ENCODE peak calls at places on chromosomes 4 and X, in nine cellular contexts. E is cardiac muscle cell; Y is hepatocyte; T is testis; C is dorsolateral prefrontal cortex; G is A673; J is psoas muscle; I is SK-N-SH; F is CD8-positive, alpha-beta T cell. N is an unnamed sample. For H3K27me3, the result is how much of the 10 kb centered on the place peaks cover.

GRCh38 chrX:98654565-98654964 is 1755.5 kb downstream of the PCDH19 start:
- DNase-seq in F (no peak), J (no peak), T (no peak), G (no peak), Y (no peak), C (no peak), E (no peak), I (no peak), N (no peak)

GRCh38 chr4:104643805-104644204 is 149.1 kb upstream of the CXXC4 start:
- DNase-seq in Y (no peak), C (no peak), J (no peak), F (no peak), G (no peak), I (no peak), E (no peak), T (no peak), N (no peak)

GRCh38 chr4:22504931-22505330 is 10.9 kb downstream of the ADGRA3 start:
- DNase-seq in I (no peak), F (no peak), T (no peak), E (no peak), Y (no peak), C (no peak), G (no peak), J (no peak), N (no peak)

GRCh38 chr4:79281577-79282359 is 44.1 kb downstream of the NAA11 start:
- DNase-seq in C (no peak), G (no peak), E (no peak), F (no peak), J (no peak), Y (no peak), T (no peak), I (peak), N (no peak)

GRCh38 chrX:82666355-82666754 is 841.7 kb upstream of the POU3F4 start:
- DNase-seq in C (no peak), J (no peak), G (no peak), E (no peak), I (no peak), Y (no peak), F (no peak), T (no peak), N (no peak)

GRCh38 chr4:55312491-55313101 is 33.4 kb upstream of the SRD5A3 start:
- DNase-seq in F (no peak), T (peak), G (peak), C (no peak), J (no peak), E (peak), Y (peak), I (peak), N (no peak)

GRCh38 chr4:142656178-142656577 is 189.9 kb downstream of the INPP4B start:
- DNase-seq in Y (no peak), C (no peak), G (peak), J (peak), I (no peak), F (no peak), E (peak), T (no peak), N (no peak)

GRCh38 chr4:121989715-121990114 is 37.9 kb upstream of the TRPC3 start:
- DNase-seq in G (peak), I (no peak), J (no peak), E (peak), F (no peak), Y (peak), T (no peak), C (no peak), N (no peak)

GRCh38 chrX:68841251-68842049 is 12.6 kb downstream of the EFNB1 start:
- DNase-seq in G (no peak), F (no peak), Y (no peak), I (no peak), T (no peak), J (no peak), C (no peak), E (no peak), N (no peak)

GRCh38 chr4:145938618-145939177 is at the start of gene ZNF827:
- DNase-seq in E (peak), T (peak), C (peak), F (peak), J (peak), G (peak), Y (peak), I (peak), N (peak)

GRCh38 chr4:101348367-101348827 is 1.1 kb upstream of the PPP3CA start:
- DNase-seq in I (no peak), T (peak), C (peak), Y (no peak), E (no peak), F (no peak), G (peak), J (no peak), N (no peak)

GRCh38 chrX:71911731-71912050 is 1.0 kb downstream of the NHSL2 start:
- DNase-seq in C (no peak), Y (peak), J (no peak), I (no peak), G (no peak), E (no peak), F (no peak), T (peak), N (no peak)

GRCh38 chrX:154734101-154734781 is 16.6 kb downstream of the GAB3 start:
- DNase-seq in T (peak), C (no peak), Y (no peak), J (no peak), F (no peak), E (peak), G (no peak), I (no peak), N (no peak)

GRCh38 chrX:153684447-153685178 is 3.1 kb upstream of the SLC6A8 start:
- DNase-seq in G (no peak), I (no peak), Y (no peak), T (no peak), F (no peak), C (peak), E (no peak), J (no peak), N (no peak)

GRCh38 chr4:88522702-88523324 is 763 bp downstream of the PYURF start:
- DNase-seq in E (peak), J (peak), T (peak), F (no peak), Y (peak), I (peak), C (no peak), G (peak), N (no peak)

GRCh38 chrX:8067754-8068469 is 103.2 kb downstream of the VCX2 start:
- DNase-seq in E (no peak), J (no peak), G (peak), T (no peak), I (no peak), Y (peak), C (no peak), F (no peak), N (no peak)

GRCh38 chrX:150569155-150569477 is 695 bp downstream of the MTM1 start:
- DNase-seq in Y (peak), E (peak), J (peak), G (peak), C (no peak), I (no peak), T (no peak), F (peak), N (no peak)

GRCh38 chr4:125187221-125187620 is 127.5 kb upstream of the FAT4 start:
- DNase-seq in C (no peak), F (no peak), G (no peak), Y (no peak), E (peak), J (no peak), T (no peak), I (no peak), N (no peak)

GRCh38 chrX:12307961-12308360 is 169.7 kb downstream of the FRMPD4 start:
- DNase-seq in Y (no peak), J (no peak), I (no peak), G (no peak), F (no peak), E (no peak), T (no peak), C (no peak), N (no peak)
- H3K27me3 ChIP-seq in Y (under half), J (under half), I (under half), G (under half), F (under half), E (under half), T (under half), C (under half), N (under half)

GRCh38 chr4:3009422-3009821 is 46.1 kb downstream of the GRK4 start:
- DNase-seq in J (no peak), C (no peak), I (no peak), E (peak), G (peak), F (no peak), Y (peak), T (no peak), N (no peak)
- TF ChIP-seq CTCF in J (no peak), C (peak), I (peak), E (no peak), G (peak), F (no peak), Y (peak), T (no peak), N (peak)

GRCh38 chr4:75940692-75941253 is at the start of gene NAAA:
- DNase-seq in E (peak), F (peak), I (peak), G (peak), Y (peak), J (peak), T (peak), C (peak), N (peak)
- H3K27ac ChIP-seq in E (no peak), F (peak), I (no peak), G (peak), Y (peak), J (peak), T (no peak), C (peak), N (no peak)

GRCh38 chrX:78024349-78025108 is 55.1 kb upstream of the PGAM4 start:
- DNase-seq in J (no peak), G (peak), F (no peak), Y (peak), C (no peak), E (peak), T (no peak), I (peak), N (no peak)

GRCh38 chrX:78019586-78020483 is 50.4 kb upstream of the PGAM4 start:
- DNase-seq in G (no peak), Y (no peak), J (no peak), E (no peak), T (no peak), C (no peak), I (no peak), F (no peak), N (no peak)
- H3K27me3 ChIP-seq in G (under half), Y (under half), J (under half), E (under half), T (under half), C (under half), I (under half), F (under half), N (under half)

GRCh38 chr4:128255906-128256305 is 31.7 kb downstream of the PGRMC2 start:
- DNase-seq in Y (no peak), T (no peak), J (no peak), C (no peak), F (no peak), G (no peak), E (no peak), I (no peak), N (no peak)

GRCh38 chr4:128256539-128256938 is 31.1 kb downstream of the PGRMC2 start:
- DNase-seq in G (no peak), I (no peak), F (no peak), C (no peak), Y (no peak), T (no peak), J (no peak), E (no peak), N (no peak)
- TF ChIP-seq CTCF in G (no peak), I (no peak), F (no peak), C (no peak), Y (no peak), T (no peak), J (no peak), E (no peak), N (no peak)

DNA sequence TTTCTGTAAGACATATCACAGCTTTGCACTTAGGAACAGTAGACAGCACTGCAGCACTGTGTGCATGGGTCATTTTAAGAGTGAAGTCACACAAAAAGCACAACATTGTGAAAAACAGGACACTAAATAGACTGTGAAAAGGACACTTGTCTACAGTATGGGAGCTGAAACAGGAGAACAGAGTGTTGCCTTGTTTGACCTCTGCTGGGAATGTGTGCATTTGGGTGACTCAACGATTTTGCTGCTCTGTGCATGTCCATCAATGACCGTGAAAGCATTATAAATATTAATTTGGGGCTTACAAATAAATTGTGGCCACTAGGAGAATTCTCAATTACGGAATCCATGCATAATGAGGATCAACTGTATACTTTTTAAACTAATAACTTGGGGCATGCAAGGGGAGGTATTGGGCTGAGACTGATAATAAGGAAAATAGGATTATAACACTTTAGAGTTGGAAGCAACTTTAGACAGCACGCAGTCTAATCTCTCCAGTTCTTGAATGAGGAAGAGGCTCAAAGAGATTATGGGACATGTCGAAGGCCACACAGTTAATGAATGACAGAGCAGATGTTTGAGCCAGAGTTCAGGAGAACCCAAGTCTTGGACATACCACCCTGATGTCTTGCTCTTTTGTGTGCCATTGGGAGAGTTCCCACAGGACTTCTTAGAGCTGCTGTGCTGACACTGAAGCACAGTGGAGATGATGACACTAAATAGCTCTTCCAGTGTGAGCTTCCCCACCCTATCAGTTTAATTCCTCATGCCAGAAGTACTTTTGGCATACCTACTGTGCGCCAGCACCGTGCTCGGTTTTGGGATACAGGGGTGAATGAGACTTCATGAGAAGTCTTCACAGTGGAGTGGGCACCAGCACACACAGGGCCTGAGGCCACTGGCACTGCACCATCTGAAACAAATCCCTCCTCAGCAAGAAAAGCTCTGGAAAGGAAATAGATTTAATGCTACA is 79.3 kb downstream of the FRAS1 start:
- DNase-seq in I (no peak), T (no peak), Y (no peak), E (no peak), J (no peak), C (no peak), G (no peak), F (no peak), N (no peak)
- H3K27ac ChIP-seq in I (no peak), T (no peak), Y (peak), E (no peak), J (no peak), C (no peak), G (no peak), F (no peak), N (no peak)

GRCh38 chr4:568962-569361 is 7.1 kb downstream of the TMEM271 start:
- DNase-seq in C (no peak), G (no peak), F (no peak), J (no peak), Y (no peak), I (no peak), T (no peak), E (no peak), N (no peak)
- H3K27me3 ChIP-seq in C (under half), G (under half), F (under half), J (under half), Y (under half), I (under half), T (under half), E (half or more), N (under half)

GRCh38 chr4:177671845-177672244 is 229.6 kb upstream of the AGA start:
- DNase-seq in G (no peak), J (no peak), E (no peak), Y (no peak), T (no peak), C (no peak), I (no peak), F (no peak), N (no peak)

GRCh38 chr4:177671387-177671786 is 229.2 kb upstream of the AGA start:
- DNase-seq in I (no peak), E (no peak), F (no peak), G (no peak), Y (no peak), C (no peak), T (no peak), J (no peak), N (no peak)

DNA sequence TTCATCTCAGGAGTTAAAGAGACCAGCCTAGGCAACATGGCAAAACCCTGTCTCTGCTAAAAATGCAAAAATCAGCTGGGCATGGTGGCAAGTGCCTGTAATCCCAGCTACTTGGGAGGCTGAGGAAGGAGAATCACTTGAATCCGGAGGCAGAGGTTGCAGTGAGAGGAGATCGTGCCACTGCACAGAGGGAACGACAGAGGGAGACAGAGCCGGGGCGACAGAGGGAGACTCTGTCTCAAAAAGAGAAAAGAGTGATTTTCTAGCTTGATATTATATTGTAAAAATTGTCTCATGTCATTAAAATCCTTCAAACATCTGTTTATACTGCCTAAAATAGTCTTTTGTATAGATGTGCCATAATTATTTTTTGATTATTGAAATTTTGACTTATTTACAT is 225.4 kb upstream of the AGA start:
- DNase-seq in I (no peak), T (peak), Y (no peak), E (no peak), G (peak), J (no peak), F (no peak), C (no peak), N (no peak)
- TF ChIP-seq CTCF in I (peak), T (no peak), Y (peak), E (no peak), G (peak), J (no peak), F (no peak), C (peak), N (peak)

GRCh38 chrX:106999002-106999975 is 723 bp downstream of the MORC4 start:
- DNase-seq in F (no peak), J (peak), Y (peak), E (peak), G (peak), C (peak), I (peak), T (peak), N (no peak)
- H3K27ac ChIP-seq in F (peak), J (peak), Y (peak), E (no peak), G (no peak), C (no peak), I (no peak), T (peak), N (peak)